ENCODE peak calls at places on chromosomes 3 and 15, in seven cellular contexts. One of them, this sample, is unnamed. For H3K4me1, the result is how much of the 10 kb centered on the place peaks cover.

GRCh38 chr15:31977812-31978662 is 52.3 kb upstream of the CHRNA7 start:
- DNase-seq in testis: peak
- DNase-seq in H9: peak
- DNase-seq in colonic mucosa: peak
- DNase-seq in psoas muscle: no peak
- DNase-seq in transverse colon: peak
- DNase-seq in astrocyte: no peak
- DNase-seq in this sample: peak

GRCh38 chr3:125054436-125055164 is 1.2 kb downstream of the HEG1 start:
- DNase-seq in testis: peak
- DNase-seq in H9: no peak
- DNase-seq in colonic mucosa: peak
- DNase-seq in psoas muscle: no peak
- DNase-seq in transverse colon: no peak
- DNase-seq in astrocyte: peak
- DNase-seq in this sample: no peak

GRCh38 chr15:76418352-76419140 is 82.0 kb downstream of the ISL2 start:
- DNase-seq in testis: no peak
- DNase-seq in H9: no peak
- DNase-seq in colonic mucosa: no peak
- DNase-seq in psoas muscle: no peak
- DNase-seq in transverse colon: no peak
- DNase-seq in astrocyte: no peak
- DNase-seq in this sample: no peak

GRCh38 chr3:178393833-178394232 is 142.4 kb upstream of the KCNMB2 start:
- DNase-seq in testis: no peak
- DNase-seq in H9: no peak
- DNase-seq in colonic mucosa: no peak
- DNase-seq in psoas muscle: no peak
- DNase-seq in transverse colon: no peak
- DNase-seq in astrocyte: peak
- DNase-seq in this sample: no peak

GRCh38 chr3:98964784-98965183 is 63.3 kb upstream of the DCBLD2 start:
- DNase-seq in testis: no peak
- DNase-seq in H9: no peak
- DNase-seq in colonic mucosa: no peak
- DNase-seq in psoas muscle: no peak
- DNase-seq in transverse colon: no peak
- DNase-seq in astrocyte: no peak
- DNase-seq in this sample: no peak

GRCh38 chr3:123092243-123092642 is 25.4 kb downstream of the PDIA5 start:
- DNase-seq in testis: no peak
- DNase-seq in H9: no peak
- DNase-seq in colonic mucosa: no peak
- DNase-seq in psoas muscle: no peak
- DNase-seq in transverse colon: no peak
- DNase-seq in astrocyte: no peak
- DNase-seq in this sample: no peak

GRCh38 chr3:52535411-52536111 is 844 bp upstream of the UQCC5 start:
- DNase-seq in testis: peak
- DNase-seq in H9: no peak
- DNase-seq in colonic mucosa: peak
- DNase-seq in psoas muscle: no peak
- DNase-seq in transverse colon: no peak
- DNase-seq in astrocyte: no peak
- DNase-seq in this sample: no peak

GRCh38 chr3:161474139-161474538 is 22.5 kb upstream of the OTOL1 start:
- DNase-seq in testis: no peak
- DNase-seq in H9: no peak
- DNase-seq in colonic mucosa: no peak
- DNase-seq in psoas muscle: no peak
- DNase-seq in transverse colon: no peak
- DNase-seq in astrocyte: no peak
- DNase-seq in this sample: no peak

DNA sequence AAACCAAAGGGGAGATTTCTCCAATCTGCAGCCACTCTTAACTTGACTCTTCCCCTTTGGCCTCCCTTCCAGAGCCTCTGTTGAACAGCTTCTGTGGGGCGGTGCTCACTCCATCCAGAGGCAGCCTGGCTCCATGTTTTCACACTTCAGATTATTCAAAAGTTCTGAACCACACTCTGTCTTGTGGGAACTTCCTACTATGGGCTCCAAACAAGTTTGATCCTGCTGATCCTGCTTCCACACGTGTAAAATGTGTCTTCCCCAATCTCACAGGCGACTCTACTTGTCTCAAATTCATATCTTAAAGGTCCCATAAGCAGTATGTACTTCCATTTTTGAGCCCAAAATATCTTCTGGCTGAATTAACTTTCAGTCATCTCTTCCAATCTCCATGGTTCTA is 176.1 kb upstream of the BCL6 start:
- DNase-seq in testis: no peak
- DNase-seq in H9: no peak
- DNase-seq in colonic mucosa: no peak
- DNase-seq in psoas muscle: no peak
- DNase-seq in transverse colon: no peak
- DNase-seq in astrocyte: no peak
- DNase-seq in this sample: no peak
- H3K4me1 ChIP-seq in testis: under half
- H3K4me1 ChIP-seq in H9: under half
- H3K4me1 ChIP-seq in colonic mucosa: under half
- H3K4me1 ChIP-seq in psoas muscle: under half
- H3K4me1 ChIP-seq in transverse colon: under half
- H3K4me1 ChIP-seq in astrocyte: under half
- H3K4me1 ChIP-seq in this sample: under half

GRCh38 chr15:81809543-81809942 is 236.3 kb downstream of the MEX3B start:
- DNase-seq in testis: peak
- DNase-seq in H9: peak
- DNase-seq in colonic mucosa: no peak
- DNase-seq in psoas muscle: no peak
- DNase-seq in transverse colon: no peak
- DNase-seq in astrocyte: no peak
- DNase-seq in this sample: no peak

GRCh38 chr15:81814882-81815455 is 230.8 kb downstream of the MEX3B start:
- DNase-seq in testis: no peak
- DNase-seq in H9: no peak
- DNase-seq in colonic mucosa: no peak
- DNase-seq in psoas muscle: no peak
- DNase-seq in transverse colon: no peak
- DNase-seq in astrocyte: no peak
- DNase-seq in this sample: no peak

GRCh38 chr15:81813215-81813614 is 232.6 kb downstream of the MEX3B start:
- DNase-seq in testis: no peak
- DNase-seq in H9: peak
- DNase-seq in colonic mucosa: no peak
- DNase-seq in psoas muscle: no peak
- DNase-seq in transverse colon: no peak
- DNase-seq in astrocyte: no peak
- DNase-seq in this sample: no peak
- TF ChIP-seq CTCF in testis: no peak
- TF ChIP-seq CTCF in H9: peak
- TF ChIP-seq CTCF in colonic mucosa: no peak
- TF ChIP-seq CTCF in psoas muscle: no peak
- TF ChIP-seq CTCF in transverse colon: no peak
- TF ChIP-seq CTCF in astrocyte: no peak
- TF ChIP-seq CTCF in this sample: no peak

GRCh38 chr3:187941135-187941847 is 196.0 kb upstream of the BCL6 start:
- DNase-seq in testis: no peak
- DNase-seq in H9: no peak
- DNase-seq in colonic mucosa: no peak
- DNase-seq in psoas muscle: no peak
- DNase-seq in transverse colon: no peak
- DNase-seq in astrocyte: no peak
- DNase-seq in this sample: no peak
- H3K27ac ChIP-seq in testis: no peak
- H3K27ac ChIP-seq in H9: no peak
- H3K27ac ChIP-seq in colonic mucosa: no peak
- H3K27ac ChIP-seq in psoas muscle: peak
- H3K27ac ChIP-seq in transverse colon: no peak
- H3K27ac ChIP-seq in astrocyte: no peak
- H3K27ac ChIP-seq in this sample: no peak

GRCh38 chr15:34721802-34722795 is 32.7 kb downstream of the GJD2 start:
- DNase-seq in testis: peak
- DNase-seq in H9: peak
- DNase-seq in colonic mucosa: no peak
- DNase-seq in psoas muscle: peak
- DNase-seq in transverse colon: no peak
- DNase-seq in astrocyte: peak
- DNase-seq in this sample: no peak

GRCh38 chr15:34724486-34724885 is 30.3 kb downstream of the GJD2 start:
- DNase-seq in testis: no peak
- DNase-seq in H9: no peak
- DNase-seq in colonic mucosa: no peak
- DNase-seq in psoas muscle: no peak
- DNase-seq in transverse colon: no peak
- DNase-seq in astrocyte: no peak
- DNase-seq in this sample: no peak

GRCh38 chr15:34729056-34729455 is 25.7 kb downstream of the GJD2 start:
- DNase-seq in testis: no peak
- DNase-seq in H9: no peak
- DNase-seq in colonic mucosa: no peak
- DNase-seq in psoas muscle: no peak
- DNase-seq in transverse colon: no peak
- DNase-seq in astrocyte: no peak
- DNase-seq in this sample: no peak

GRCh38 chr15:34726407-34727100 is 28.2 kb downstream of the GJD2 start:
- DNase-seq in testis: no peak
- DNase-seq in H9: no peak
- DNase-seq in colonic mucosa: no peak
- DNase-seq in psoas muscle: no peak
- DNase-seq in transverse colon: no peak
- DNase-seq in astrocyte: peak
- DNase-seq in this sample: no peak

GRCh38 chr15:34725565-34725964 is 29.2 kb downstream of the GJD2 start:
- DNase-seq in testis: no peak
- DNase-seq in H9: no peak
- DNase-seq in colonic mucosa: no peak
- DNase-seq in psoas muscle: peak
- DNase-seq in transverse colon: no peak
- DNase-seq in astrocyte: peak
- DNase-seq in this sample: no peak
- H3K4me1 ChIP-seq in testis: under half
- H3K4me1 ChIP-seq in H9: under half
- H3K4me1 ChIP-seq in colonic mucosa: under half
- H3K4me1 ChIP-seq in psoas muscle: under half
- H3K4me1 ChIP-seq in transverse colon: under half
- H3K4me1 ChIP-seq in astrocyte: under half
- H3K4me1 ChIP-seq in this sample: under half

DNA sequence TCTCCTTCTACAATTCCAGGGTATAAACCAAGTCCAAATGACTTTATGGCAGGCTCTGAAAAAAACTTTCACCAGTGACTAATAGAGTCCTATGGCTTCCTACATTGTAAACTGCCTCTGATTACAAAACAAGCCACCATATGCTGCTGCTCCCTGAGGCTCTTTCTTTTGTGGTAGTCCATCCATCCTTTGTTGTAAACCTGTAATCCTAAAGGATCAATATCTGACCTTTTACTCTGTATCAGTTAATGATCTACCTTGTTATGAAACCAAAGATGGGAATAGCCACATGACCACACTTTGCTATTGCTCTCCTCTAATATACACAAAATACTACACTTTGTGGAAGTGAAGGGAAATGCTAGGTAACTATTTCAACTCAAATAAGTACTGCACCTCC is 434.7 kb upstream of the AGTR1 start:
- DNase-seq in testis: no peak
- DNase-seq in H9: no peak
- DNase-seq in colonic mucosa: no peak
- DNase-seq in psoas muscle: no peak
- DNase-seq in transverse colon: no peak
- DNase-seq in astrocyte: no peak
- DNase-seq in this sample: no peak
- TF ChIP-seq CTCF in testis: no peak
- TF ChIP-seq CTCF in H9: no peak
- TF ChIP-seq CTCF in colonic mucosa: no peak
- TF ChIP-seq CTCF in psoas muscle: no peak
- TF ChIP-seq CTCF in transverse colon: no peak
- TF ChIP-seq CTCF in astrocyte: no peak
- TF ChIP-seq CTCF in this sample: no peak

GRCh38 chr3:18097989-18098388 is 327.1 kb downstream of the SATB1 start:
- DNase-seq in testis: no peak
- DNase-seq in H9: no peak
- DNase-seq in colonic mucosa: no peak
- DNase-seq in psoas muscle: no peak
- DNase-seq in transverse colon: no peak
- DNase-seq in astrocyte: no peak
- DNase-seq in this sample: no peak

GRCh38 chr3:18097473-18097872 is 327.7 kb downstream of the SATB1 start:
- DNase-seq in testis: no peak
- DNase-seq in H9: no peak
- DNase-seq in colonic mucosa: no peak
- DNase-seq in psoas muscle: no peak
- DNase-seq in transverse colon: no peak
- DNase-seq in astrocyte: no peak
- DNase-seq in this sample: no peak

GRCh38 chr3:18100126-18100525 is 325.0 kb downstream of the SATB1 start:
- DNase-seq in testis: no peak
- DNase-seq in H9: no peak
- DNase-seq in colonic mucosa: no peak
- DNase-seq in psoas muscle: no peak
- DNase-seq in transverse colon: no peak
- DNase-seq in astrocyte: no peak
- DNase-seq in this sample: no peak

GRCh38 chr3:18098960-18099587 is 326.1 kb downstream of the SATB1 start:
- DNase-seq in testis: no peak
- DNase-seq in H9: peak
- DNase-seq in colonic mucosa: no peak
- DNase-seq in psoas muscle: no peak
- DNase-seq in transverse colon: no peak
- DNase-seq in astrocyte: peak
- DNase-seq in this sample: no peak

DNA sequence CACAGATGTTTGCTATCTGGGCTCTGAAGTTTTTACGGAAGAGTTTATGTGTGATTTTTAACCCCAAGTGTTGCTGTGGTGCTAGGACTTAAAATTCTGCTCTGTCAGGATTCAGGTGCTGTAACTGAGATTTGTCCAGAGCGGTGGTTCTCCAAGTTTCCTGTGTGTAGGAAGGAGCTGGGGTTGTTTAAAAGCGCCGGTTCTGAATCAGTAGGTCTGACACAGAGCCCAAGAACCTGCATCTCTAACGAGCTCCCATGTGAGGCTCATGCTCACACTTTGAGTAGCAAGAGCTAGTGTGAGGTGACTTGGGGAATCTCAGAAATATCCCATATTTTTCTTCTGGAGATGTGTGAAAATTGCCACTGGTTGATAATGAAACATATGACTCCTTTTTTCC is 325.5 kb downstream of the SATB1 start:
- DNase-seq in testis: no peak
- DNase-seq in H9: no peak
- DNase-seq in colonic mucosa: no peak
- DNase-seq in psoas muscle: no peak
- DNase-seq in transverse colon: no peak
- DNase-seq in astrocyte: peak
- DNase-seq in this sample: no peak
- H3K27ac ChIP-seq in testis: no peak
- H3K27ac ChIP-seq in H9: no peak
- H3K27ac ChIP-seq in colonic mucosa: no peak
- H3K27ac ChIP-seq in psoas muscle: no peak
- H3K27ac ChIP-seq in transverse colon: no peak
- H3K27ac ChIP-seq in astrocyte: peak
- H3K27ac ChIP-seq in this sample: no peak

This sample was measured in pancreas.